ENCODE peak calls at places on chromosomes 11 and 22, in eight cellular contexts. D, X, Y, B, C, O, W and F are unnamed samples.

GRCh38 chr11:134282121-134283045 is 6.2 kb downstream of the GLB1L3 start:
- DNase-seq in B (no peak), C (no peak), O (no peak), X (peak), Y (no peak), D (no peak), W (no peak), F (no peak)

GRCh38 chr11:86162257-86162656 is 82.3 kb upstream of the EED start:
- DNase-seq in W (no peak), B (no peak), O (no peak), C (peak), X (peak), D (peak), Y (no peak), F (no peak)

GRCh38 chr11:66070604-66071325 is 693 bp downstream of the PACS1 start:
- DNase-seq in C (peak), O (peak), Y (no peak), B (no peak), W (peak), X (peak), D (no peak), F (no peak)

GRCh38 chr11:129251067-129251466 is 58.9 kb upstream of the ARHGAP32 start:
- DNase-seq in D (peak), O (no peak), X (peak), Y (no peak), B (no peak), W (no peak), C (no peak), F (no peak)

GRCh38 chr11:92888701-92889100 is 80.8 kb upstream of the MTNR1B start:
- DNase-seq in Y (no peak), B (no peak), W (no peak), D (no peak), O (no peak), C (no peak), X (no peak), F (no peak)

GRCh38 chr11:17525570-17525969 is 18.6 kb downstream of the USH1C start:
- DNase-seq in B (no peak), C (no peak), X (no peak), D (no peak), Y (no peak), O (peak), W (no peak), F (no peak)

GRCh38 chr11:120332822-120333716 is 3.1 kb upstream of the ARHGEF12 start:
- DNase-seq in Y (no peak), D (peak), O (no peak), X (peak), C (no peak), B (no peak), W (no peak), F (no peak)

GRCh38 chr22:46797355-46797754 is 34.9 kb downstream of the TBC1D22A start:
- DNase-seq in C (no peak), O (peak), Y (no peak), W (no peak), X (peak), D (no peak), B (no peak), F (no peak)

GRCh38 chr22:20576445-20576816 is 69.0 kb downstream of the MED15 start:
- DNase-seq in D (no peak), O (no peak), X (no peak), B (no peak), W (no peak), C (peak), Y (no peak), F (no peak)

GRCh38 chr11:2276999-2277328 is 6.6 kb upstream of the ASCL2 start:
- DNase-seq in B (no peak), X (no peak), Y (no peak), C (no peak), W (no peak), O (no peak), D (no peak), F (no peak)

GRCh38 chr11:61917357-61918109 is at the start of gene RAB3IL1:
- DNase-seq in W (peak), O (peak), Y (no peak), X (peak), D (no peak), B (no peak), C (no peak), F (peak)

GRCh38 chr22:25853902-25854301 is 111.9 kb downstream of the MYO18B start:
- DNase-seq in Y (no peak), O (no peak), W (no peak), C (no peak), D (no peak), X (no peak), B (no peak), F (no peak)

GRCh38 chr22:35995772-35996171 is 32.9 kb downstream of the RBFOX2 start:
- DNase-seq in D (peak), B (no peak), C (peak), O (no peak), Y (peak), W (no peak), X (peak), F (no peak)

GRCh38 chr11:67266424-67267187 is at the start of gene GRK2:
- DNase-seq in B (no peak), X (peak), D (no peak), W (peak), O (peak), Y (no peak), C (peak), F (no peak)

GRCh38 chr11:105641433-105641832 is 31.6 kb downstream of the GRIA4 start:
- DNase-seq in B (no peak), W (no peak), Y (no peak), C (no peak), X (no peak), O (no peak), D (no peak), F (no peak)

GRCh38 chr22:49825944-49826602 is 1.6 kb downstream of the BRD1 start:
- DNase-seq in W (peak), B (peak), C (peak), Y (no peak), X (peak), O (peak), D (peak), F (no peak)

GRCh38 chr22:32880906-32881596 is 79.5 kb downstream of the TIMP3 start:
- DNase-seq in Y (no peak), C (peak), X (peak), O (peak), D (peak), B (no peak), W (peak), F (no peak)